ENCODE peak calls at places on chromosome 13, in six cellular contexts. Y is CD4-positive, CD25-positive, alpha-beta regulatory T cell; Q is right cardiac atrium; G is AG10803; L is lower leg skin; D is GM12864. M is an unnamed sample.

GRCh38 chr13:25602206-25602605 is 230.4 kb downstream of the ATP8A2 start:
- DNase-seq in Y (no peak), Q (no peak), G (no peak), L (no peak), D (no peak), M (no peak)

GRCh38 chr13:111876506-111876905 is 190.4 kb upstream of the SOX1 start:
- DNase-seq in Y (no peak), Q (no peak), G (no peak), L (no peak), D (no peak), M (no peak)

GRCh38 chr13:102402292-102402691 is 444 bp upstream of the FGF14 start:
- DNase-seq in Y (no peak), Q (peak), G (no peak), L (no peak), D (no peak), M (peak)

GRCh38 chr13:38430761-38431160 is 81.1 kb downstream of the UFM1 start:
- DNase-seq in Y (no peak), Q (no peak), G (peak), L (no peak), D (no peak), M (no peak)

GRCh38 chr13:91347996-91348905 is 764 bp downstream of the MIR17HG start:
- DNase-seq in Y (peak), Q (peak), G (peak), L (peak), D (no peak), M (peak)

GRCh38 chr13:51453959-51454703 is 1.3 kb upstream of the INTS6 start:
- DNase-seq in Y (no peak), Q (no peak), G (peak), L (peak), D (no peak), M (no peak)

GRCh38 chr13:93318538-93318937 is 91.9 kb downstream of the GPC6 start:
- DNase-seq in Y (no peak), Q (no peak), G (no peak), L (no peak), D (no peak), M (no peak)

GRCh38 chr13:31161583-31162150 is at the start of gene HSPH1:
- DNase-seq in Y (peak), Q (peak), G (peak), L (peak), D (peak), M (peak)

GRCh38 chr13:113802090-113802531 is 43.1 kb downstream of the TMEM255B start:
- DNase-seq in Y (no peak), Q (peak), G (peak), L (peak), D (no peak), M (peak)

GRCh38 chr13:61040180-61040579 is 375.5 kb downstream of the PCDH20 start:
- DNase-seq in Y (no peak), Q (no peak), G (no peak), L (no peak), D (no peak), M (no peak)

GRCh38 chr13:37700887-37701286 is 102.3 kb upstream of the POSTN start:
- DNase-seq in Y (no peak), Q (no peak), G (peak), L (no peak), D (no peak), M (no peak)

GRCh38 chr13:78599911-78600310 is 3.4 kb downstream of the POU4F1 start:
- DNase-seq in Y (no peak), Q (no peak), G (no peak), L (no peak), D (no peak), M (no peak)

GRCh38 chr13:99218969-99219368 is 18.3 kb downstream of the UBAC2 start:
- DNase-seq in Y (peak), Q (no peak), G (no peak), L (no peak), D (no peak), M (no peak)

GRCh38 chr13:22451345-22451744 is 729.4 kb upstream of the SGCG start:
- DNase-seq in Y (no peak), Q (no peak), G (no peak), L (no peak), D (no peak), M (no peak)

GRCh38 chr13:110923777-110924638 is 9.1 kb upstream of the ANKRD10 start:
- DNase-seq in Y (no peak), Q (no peak), G (no peak), L (no peak), D (no peak), M (no peak)

GRCh38 chr13:36675213-36675536 is 1.4 kb downstream of the SERTM1 start:
- DNase-seq in Y (no peak), Q (no peak), G (no peak), L (no peak), D (no peak), M (no peak)

GRCh38 chr13:99642841-99643240 is 141.6 kb downstream of the TM9SF2 start:
- DNase-seq in Y (no peak), Q (no peak), G (no peak), L (no peak), D (no peak), M (no peak)

GRCh38 chr13:91748416-91749089 is 350.1 kb downstream of the GPC5 start:
- DNase-seq in Y (no peak), Q (no peak), G (no peak), L (no peak), D (no peak), M (no peak)

GRCh38 chr13:99062593-99062992 is 84.7 kb upstream of the DOCK9 start:
- DNase-seq in Y (no peak), Q (peak), G (peak), L (no peak), D (no peak), M (no peak)

GRCh38 chr13:102020611-102021216 is 381.1 kb downstream of the FGF14 start:
- DNase-seq in Y (no peak), Q (no peak), G (no peak), L (no peak), D (no peak), M (no peak)

GRCh38 chr13:96781141-96781540 is 213.1 kb downstream of the OXGR1 start:
- DNase-seq in Y (no peak), Q (peak), G (no peak), L (no peak), D (no peak), M (peak)

GRCh38 chr13:110687736-110688135 is 18.2 kb downstream of the CARS2 start:
- DNase-seq in Y (no peak), Q (no peak), G (no peak), L (no peak), D (no peak), M (no peak)

GRCh38 chr13:47437411-47437810 is 540.6 kb upstream of the HTR2A start:
- DNase-seq in Y (no peak), Q (no peak), G (peak), L (no peak), D (no peak), M (no peak)

GRCh38 chr13:66353664-66354063 is 876.5 kb downstream of the PCDH9 start:
- DNase-seq in Y (no peak), Q (no peak), G (no peak), L (no peak), D (no peak), M (no peak)

GRCh38 chr13:110912651-110913051 is 2.2 kb downstream of the ANKRD10 start:
- DNase-seq in Y (no peak), Q (no peak), G (peak), L (no peak), D (no peak), M (no peak)

GRCh38 chr13:30743319-30744055 is 8.1 kb downstream of the ALOX5AP start:
- DNase-seq in Y (no peak), Q (no peak), G (peak), L (peak), D (no peak), M (peak)

GRCh38 chr13:46173656-46174055 is 8.3 kb downstream of the LCP1 start:
- DNase-seq in Y (no peak), Q (no peak), G (no peak), L (no peak), D (no peak), M (no peak)
- H3K4me3 ChIP-seq in Y (peak), Q (no peak), G (no peak), L (no peak), D (peak), M (no peak)

GRCh38 chr13:46403851-46404731 is 17.0 kb upstream of the RUBCNL start:
- DNase-seq in Y (no peak), Q (no peak), G (peak), L (no peak), D (no peak), M (no peak)
- H3K4me3 ChIP-seq in Y (no peak), Q (no peak), G (no peak), L (no peak), D (no peak), M (no peak)

DNA sequence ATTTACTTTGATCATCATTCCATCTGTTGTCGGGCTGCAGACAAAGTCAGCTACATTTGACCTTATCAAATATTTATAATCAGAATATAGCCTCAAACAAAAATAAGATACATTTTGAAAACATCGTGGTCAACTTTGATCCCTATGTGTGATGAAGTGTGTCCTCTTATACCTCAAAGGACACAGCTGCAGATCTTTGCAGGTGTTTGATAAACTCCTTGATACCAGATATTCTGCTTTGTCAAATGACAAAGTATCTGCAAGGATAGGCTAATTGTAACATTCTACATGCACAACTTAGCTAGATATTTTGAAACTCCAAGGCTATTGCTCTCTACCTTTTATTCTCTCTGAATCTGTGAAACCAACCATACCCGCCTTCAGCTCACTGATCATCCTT is 44.0 kb downstream of the PHF11 start:
- DNase-seq in Y (no peak), Q (no peak), G (no peak), L (no peak), D (no peak), M (no peak)
- H3K4me3 ChIP-seq in Y (peak), Q (no peak), G (no peak), L (no peak), D (no peak), M (no peak)

GRCh38 chr13:35086667-35087066 is 144.6 kb downstream of the NBEA start:
- DNase-seq in Y (no peak), Q (no peak), G (no peak), L (no peak), D (no peak), M (no peak)
- H3K4me3 ChIP-seq in Y (no peak), Q (no peak), G (no peak), L (no peak), D (no peak), M (no peak)

GRCh38 chr13:29516012-29516411 is 79.5 kb downstream of the SLC7A1 start:
- DNase-seq in Y (no peak), Q (no peak), G (no peak), L (no peak), D (no peak), M (no peak)
- H3K4me3 ChIP-seq in Y (no peak), Q (no peak), G (no peak), L (no peak), D (no peak), M (no peak)

DNA sequence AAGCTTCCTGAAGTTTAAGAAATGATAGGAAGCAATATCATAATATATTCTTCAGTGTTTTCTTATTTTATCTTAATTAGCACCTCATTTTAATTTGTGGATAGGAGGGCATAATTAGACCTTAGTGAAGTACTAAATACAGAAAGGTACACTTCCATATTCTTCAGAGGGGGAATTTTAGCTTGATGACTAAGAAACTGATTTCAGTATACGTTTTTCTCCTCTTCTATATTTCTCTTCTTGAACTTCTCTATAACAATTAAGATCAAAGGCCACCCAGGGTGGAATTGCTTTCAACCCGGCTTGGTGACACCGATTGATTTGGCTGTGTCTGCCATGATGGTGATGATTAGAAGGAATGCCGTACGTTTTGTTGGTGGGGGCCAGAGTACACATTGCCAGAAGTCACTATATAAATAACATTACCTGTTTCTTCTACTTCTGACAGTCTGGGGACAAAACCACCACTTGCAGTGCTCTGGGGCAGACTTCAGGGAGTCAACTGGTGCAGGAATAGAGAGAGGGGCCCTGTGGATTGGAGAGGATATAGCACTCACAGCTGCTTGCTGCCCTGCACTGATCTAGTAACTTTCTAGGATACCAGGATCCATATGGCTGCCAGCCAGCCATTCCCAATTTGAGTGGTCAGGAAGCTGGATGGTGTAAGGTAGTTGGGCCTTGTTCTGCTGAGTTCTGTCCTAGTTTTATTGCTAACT is 73.8 kb downstream of the SPATA13 start:
- DNase-seq in Y (no peak), Q (no peak), G (no peak), L (no peak), D (no peak), M (no peak)
- H3K4me3 ChIP-seq in Y (no peak), Q (no peak), G (no peak), L (no peak), D (no peak), M (no peak)

GRCh38 chr13:28401303-28402056 is 93.4 kb downstream of the FLT1 start:
- DNase-seq in Y (no peak), Q (no peak), G (peak), L (no peak), D (no peak), M (no peak)
- H3K4me3 ChIP-seq in Y (no peak), Q (no peak), G (no peak), L (no peak), D (no peak), M (no peak)